ENCODE peak calls at places on chromosomes 7 and 10, in six cellular contexts. E is A549, O is HepG2, B is GM12878, C is SK-N-SH, W is H1. P is an unnamed sample.

GRCh38 chr7:22632674-22633073 is 94.3 kb upstream of the IL6 start:
- DNase-seq in C (no peak), W (no peak), B (no peak), O (no peak), E (no peak), P (no peak)

GRCh38 chr10:130073912-130074311 is 36.7 kb downstream of the C10orf143 start:
- DNase-seq in C (no peak), B (no peak), O (no peak), E (no peak), W (no peak), P (no peak)

GRCh38 chr7:17546206-17546998 is 247.9 kb downstream of the AHR start:
- DNase-seq in W (no peak), C (no peak), O (no peak), E (peak; percentile 47), B (no peak), P (no peak)

GRCh38 chr10:125003146-125003900 is 61.4 kb downstream of the ZRANB1 start:
- DNase-seq in O (no peak), W (no peak), E (no peak), C (peak; percentile 36), B (no peak), P (peak; percentile 20)

GRCh38 chr10:112663181-112663879 is 216.3 kb downstream of the VTI1A start:
- DNase-seq in O (peak; percentile 10), W (no peak), B (no peak), C (no peak), E (peak; percentile 35), P (no peak)

GRCh38 chr7:150755473-150756099 is 18.4 kb downstream of the GIMAP5 start:
- DNase-seq in C (no peak), W (no peak), E (no peak), O (no peak), B (peak; percentile 71), P (no peak)

GRCh38 chr7:44145969-44146897 is 5.1 kb upstream of the MYL7 start:
- DNase-seq in W (peak; percentile 76), E (peak; percentile 46), B (no peak), C (peak; percentile 99), O (no peak), P (peak; percentile 83)

GRCh38 chr10:44995914-44996633 is 4.6 kb upstream of the ZNF22 start:
- DNase-seq in O (peak; percentile 94), C (no peak), B (no peak), E (no peak), W (no peak), P (peak; percentile 71)

GRCh38 chr7:33722383-33723096 is 182.8 kb upstream of the BMPER start:
- DNase-seq in O (peak; percentile 27), E (peak; percentile 70), B (no peak), C (peak; percentile 93), W (no peak), P (no peak)

GRCh38 chr7:131723926-131724325 is 167.5 kb upstream of the PODXL start:
- DNase-seq in E (peak; percentile 27), W (no peak), B (no peak), O (peak; percentile 4), C (no peak), P (no peak)

GRCh38 chr7:149060161-149060560 is 30.4 kb downstream of the ZNF786 start:
- DNase-seq in E (no peak), C (no peak), O (no peak), B (no peak), W (no peak), P (no peak)

DNA sequence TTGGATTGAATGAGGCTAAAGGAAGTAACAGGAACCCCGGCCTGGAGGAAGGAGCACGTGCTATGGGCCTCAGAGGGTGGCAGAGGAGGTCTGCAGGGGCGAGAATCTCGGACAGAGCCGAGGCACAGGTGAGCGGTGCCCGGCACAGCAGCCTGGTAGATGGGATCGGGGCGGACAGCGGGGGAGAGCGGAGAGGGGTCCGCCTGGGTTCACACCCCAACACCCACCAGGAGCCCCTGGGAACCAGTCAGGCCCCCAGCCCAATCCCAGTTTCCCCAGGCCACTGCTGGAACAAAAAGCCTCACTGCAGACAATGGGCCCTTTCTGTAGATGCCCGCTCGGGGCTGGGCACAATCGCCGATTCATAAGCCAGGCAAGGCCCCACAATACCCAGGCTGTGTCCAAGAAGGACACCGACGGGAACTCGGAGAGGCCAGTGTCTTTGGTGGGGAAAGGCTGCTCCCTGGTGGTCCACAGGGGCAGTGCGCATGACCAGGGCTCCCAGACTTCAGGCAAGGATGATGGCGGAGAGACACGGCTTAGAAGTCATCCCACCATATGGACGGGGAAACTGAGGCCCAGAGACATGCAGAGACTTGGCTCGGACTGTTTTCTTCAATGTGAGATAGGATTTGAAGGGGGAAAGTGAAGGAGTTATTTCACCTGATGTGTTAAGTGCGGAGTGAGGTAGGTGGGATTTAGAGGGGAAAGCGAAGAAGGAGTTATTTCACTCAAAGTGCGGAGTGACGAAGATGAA is 106.9 kb upstream of the GPR26 start:
- DNase-seq in W (peak; percentile 61), E (peak; percentile 60), C (peak; percentile 88), B (no peak), O (peak; percentile 36), P (peak; percentile 73)
- TF ChIP-seq EP300 in W (no peak), E (no peak), C (no peak), B (no peak), O (no peak), P (no peak)

DNA sequence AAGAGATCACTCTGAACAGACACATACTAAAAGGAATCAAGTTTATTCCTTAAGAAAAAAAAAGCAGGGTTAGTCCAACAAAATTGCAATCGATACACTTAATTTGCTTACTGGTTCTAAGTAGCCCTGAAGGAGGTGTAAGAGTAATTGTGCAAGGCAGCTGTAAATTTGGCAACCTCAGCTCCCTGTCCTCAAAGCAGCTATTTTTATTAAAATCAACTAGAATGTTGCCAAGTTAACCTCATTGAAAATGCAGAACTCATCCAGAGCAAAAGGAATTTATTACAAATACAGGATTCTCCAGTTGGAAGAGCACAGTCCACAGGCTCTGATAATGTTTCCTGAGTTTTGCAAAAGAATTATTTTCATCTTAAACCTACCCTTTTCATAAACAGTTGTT is 691.3 kb downstream of the PHTF2 start:
- DNase-seq in E (no peak), C (no peak), W (no peak), O (no peak), B (no peak), P (no peak)
- H3K4me3 ChIP-seq in E (no peak overlapping the region), C (no peak overlapping the region), W (no peak overlapping the region), O (no peak overlapping the region), B (no peak overlapping the region), P (no peak overlapping the region)

DNA sequence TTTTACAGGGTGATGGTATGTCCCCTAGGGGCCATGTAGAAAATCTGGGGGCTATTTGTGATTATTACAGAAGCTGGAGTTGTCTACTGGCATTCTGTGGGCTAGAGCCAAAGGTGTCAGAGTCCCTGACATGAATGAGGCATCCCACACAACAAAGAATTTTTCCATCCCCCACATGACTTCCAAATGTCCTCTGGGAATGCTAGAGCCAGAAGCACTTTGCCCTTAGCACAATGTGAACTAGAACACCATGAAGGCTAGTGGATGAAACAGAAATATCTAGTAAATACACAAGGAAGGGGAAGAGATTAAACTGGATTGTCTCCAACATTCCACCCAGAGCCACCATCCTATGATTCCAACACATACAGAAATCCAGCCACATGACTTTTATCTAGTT is 46.9 kb downstream of the FAM13C start:
- DNase-seq in W (no peak), O (peak; percentile 12), B (no peak), E (no peak), C (no peak), P (no peak)
- TF ChIP-seq EP300 in W (no peak), O (no peak), B (no peak), E (no peak), C (no peak), P (no peak)

GRCh38 chr10:52469970-52470705 is 156.1 kb downstream of the DKK1 start:
- DNase-seq in B (no peak), C (no peak), O (no peak), E (no peak), W (no peak), P (no peak)
- H3K4me3 ChIP-seq in B (no peak overlapping the region), C (no peak overlapping the region), O (no peak overlapping the region), E (no peak overlapping the region), W (no peak overlapping the region), P (no peak overlapping the region)

GRCh38 chr10:1643911-1644810 is 93.2 kb downstream of the ADARB2 start:
- DNase-seq in C (no peak), B (no peak), O (no peak), E (no peak), W (no peak), P (no peak)
- TF ChIP-seq EP300 in C (no peak), B (no peak), O (no peak), E (no peak), W (no peak), P (no peak)

GRCh38 chr10:15131330-15131729 is 34.2 kb downstream of the RPP38 start:
- DNase-seq in B (no peak), W (no peak), C (no peak), O (no peak), E (no peak), P (no peak)
- H3K4me3 ChIP-seq in B (no peak overlapping the region), W (no peak overlapping the region), C (no peak overlapping the region), O (no peak overlapping the region), E (no peak overlapping the region), P (no peak overlapping the region)